ENCODE peak calls at places on chromosomes 12 and 14, in seven cellular contexts. Q is Karpas-422, M is sigmoid colon, D is AG09309, U is right lobe of liver, J is psoas muscle, X is skeletal muscle cell. T is an unnamed sample.

GRCh38 chr14:24372701-24373416 is 4.9 kb downstream of the NFATC4 start:
- DNase-seq in Q (no peak), M (no peak), D (no peak), U (no peak), J (peak), X (no peak), T (no peak)

GRCh38 chr12:42326466-42327226 is 679 bp downstream of the PPHLN1 start:
- DNase-seq in Q (peak), M (no peak), D (no peak), U (no peak), J (no peak), X (no peak), T (peak)

GRCh38 chr14:23095196-23096108 is at the start of gene C14orf119:
- DNase-seq in Q (peak), M (peak), D (peak), U (no peak), J (peak), X (peak), T (peak)

GRCh38 chr12:116164263-116164817 is 113.2 kb downstream of the MED13L start:
- DNase-seq in Q (no peak), M (no peak), D (no peak), U (no peak), J (no peak), X (no peak), T (no peak)

GRCh38 chr14:80215756-80216581 is 4.7 kb upstream of the DIO2 start:
- DNase-seq in Q (no peak), M (no peak), D (no peak), U (no peak), J (peak), X (peak), T (no peak)

GRCh38 chr12:67145692-67146091 is 123.5 kb upstream of the CAND1 start:
- DNase-seq in Q (no peak), M (no peak), D (no peak), U (no peak), J (no peak), X (no peak), T (no peak)

GRCh38 chr12:54991161-54991991 is 6.8 kb upstream of the TESPA1 start:
- DNase-seq in Q (peak), M (no peak), D (no peak), U (no peak), J (no peak), X (no peak), T (no peak)

GRCh38 chr14:25753130-25753529 is 703.2 kb upstream of the STXBP6 start:
- DNase-seq in Q (no peak), M (no peak), D (no peak), U (no peak), J (no peak), X (no peak), T (no peak)

GRCh38 chr14:35897616-35898111 is 71.5 kb downstream of the BRMS1L start:
- DNase-seq in Q (no peak), M (no peak), D (no peak), U (no peak), J (no peak), X (no peak), T (no peak)

GRCh38 chr12:64797156-64797555 is 27.3 kb upstream of the TBC1D30 start:
- DNase-seq in Q (no peak), M (no peak), D (no peak), U (no peak), J (no peak), X (no peak), T (no peak)

GRCh38 chr14:64708148-64709004 is 4.2 kb downstream of the PLEKHG3 start:
- DNase-seq in Q (no peak), M (peak), D (no peak), U (no peak), J (no peak), X (no peak), T (no peak)

GRCh38 chr12:63882844-63883243 is 38.3 kb downstream of the SRGAP1 start:
- DNase-seq in Q (no peak), M (no peak), D (no peak), U (no peak), J (no peak), X (peak), T (no peak)

GRCh38 chr14:89493877-89494634 is 77.0 kb upstream of the FOXN3 start:
- DNase-seq in Q (peak), M (no peak), D (no peak), U (peak), J (no peak), X (no peak), T (no peak)

GRCh38 chr14:106372870-106373657 is 846.7 kb downstream of the TMEM121 start:
- DNase-seq in Q (peak), M (no peak), D (no peak), U (peak), J (peak), X (no peak), T (no peak)

GRCh38 chr14:69997849-69998248 is 118.6 kb downstream of the SMOC1 start:
- DNase-seq in Q (no peak), M (no peak), D (no peak), U (no peak), J (no peak), X (peak), T (no peak)

GRCh38 chr14:65224799-65225198 is 122.5 kb upstream of the MAX start:
- DNase-seq in Q (no peak), M (no peak), D (no peak), U (no peak), J (no peak), X (no peak), T (no peak)

GRCh38 chr12:6373022-6373787 is 2.2 kb downstream of the SCNN1A start:
- DNase-seq in Q (no peak), M (peak), D (no peak), U (peak), J (no peak), X (no peak), T (no peak)

GRCh38 chr12:20361416-20361815 is 6.9 kb upstream of the PDE3A start:
- DNase-seq in Q (no peak), M (no peak), D (no peak), U (no peak), J (peak), X (no peak), T (no peak)

GRCh38 chr14:92651793-92652382 is 96.5 kb downstream of the LGMN start:
- DNase-seq in Q (no peak), M (peak), D (no peak), U (peak), J (peak), X (no peak), T (no peak)

GRCh38 chr14:37588667-37588955 is 6.4 kb downstream of the FOXA1 start:
- DNase-seq in Q (no peak), M (no peak), D (no peak), U (no peak), J (no peak), X (no peak), T (no peak)

GRCh38 chr14:30223966-30224365 is 296.3 kb upstream of the PRKD1 start:
- DNase-seq in Q (no peak), M (no peak), D (no peak), U (peak), J (no peak), X (no peak), T (no peak)

GRCh38 chr12:92440072-92440471 is 262.7 kb upstream of the PLEKHG7 start:
- DNase-seq in Q (no peak), M (no peak), D (no peak), U (no peak), J (no peak), X (no peak), T (no peak)

GRCh38 chr12:132812631-132813305 is 15.9 kb downstream of the GOLGA3 start:
- DNase-seq in Q (no peak), M (no peak), D (peak), U (no peak), J (no peak), X (no peak), T (no peak)

GRCh38 chr12:13386269-13387039 is 189.9 kb downstream of the EMP1 start:
- DNase-seq in Q (no peak), M (no peak), D (no peak), U (no peak), J (no peak), X (no peak), T (no peak)

GRCh38 chr14:56949828-56950227 is 139.5 kb upstream of the OTX2 start:
- DNase-seq in Q (no peak), M (no peak), D (no peak), U (no peak), J (no peak), X (no peak), T (no peak)

GRCh38 chr12:101877816-101878811 is 734 bp downstream of the DRAM1 start:
- DNase-seq in Q (no peak), M (peak), D (no peak), U (peak), J (peak), X (no peak), T (no peak)

GRCh38 chr12:96257550-96258392 is 63.6 kb downstream of the ELK3 start:
- DNase-seq in Q (no peak), M (no peak), D (no peak), U (no peak), J (no peak), X (no peak), T (no peak)

GRCh38 chr12:50488801-50489200 is 16.0 kb upstream of the DIP2B start:
- DNase-seq in Q (no peak), M (no peak), D (no peak), U (no peak), J (no peak), X (no peak), T (no peak)

GRCh38 chr12:28191018-28191595 is 851 bp downstream of the CCDC91 start:
- DNase-seq in Q (peak), M (no peak), D (no peak), U (no peak), J (no peak), X (peak), T (no peak)

GRCh38 chr12:80412343-80412953 is 31.6 kb upstream of the PTPRQ start:
- DNase-seq in Q (peak), M (no peak), D (peak), U (no peak), J (no peak), X (peak), T (no peak)

GRCh38 chr12:55820679-55821078 is 2.8 kb downstream of the ORMDL2 start:
- DNase-seq in Q (no peak), M (no peak), D (no peak), U (no peak), J (no peak), X (no peak), T (no peak)

GRCh38 chr12:31323466-31324115 is 2.4 kb downstream of the SINHCAF start:
- DNase-seq in Q (peak), M (peak), D (no peak), U (peak), J (no peak), X (no peak), T (no peak)
- H3K4me3 ChIP-seq in Q (peak), M (peak), D (peak), U (peak), J (peak), X (peak), T (peak)

DNA sequence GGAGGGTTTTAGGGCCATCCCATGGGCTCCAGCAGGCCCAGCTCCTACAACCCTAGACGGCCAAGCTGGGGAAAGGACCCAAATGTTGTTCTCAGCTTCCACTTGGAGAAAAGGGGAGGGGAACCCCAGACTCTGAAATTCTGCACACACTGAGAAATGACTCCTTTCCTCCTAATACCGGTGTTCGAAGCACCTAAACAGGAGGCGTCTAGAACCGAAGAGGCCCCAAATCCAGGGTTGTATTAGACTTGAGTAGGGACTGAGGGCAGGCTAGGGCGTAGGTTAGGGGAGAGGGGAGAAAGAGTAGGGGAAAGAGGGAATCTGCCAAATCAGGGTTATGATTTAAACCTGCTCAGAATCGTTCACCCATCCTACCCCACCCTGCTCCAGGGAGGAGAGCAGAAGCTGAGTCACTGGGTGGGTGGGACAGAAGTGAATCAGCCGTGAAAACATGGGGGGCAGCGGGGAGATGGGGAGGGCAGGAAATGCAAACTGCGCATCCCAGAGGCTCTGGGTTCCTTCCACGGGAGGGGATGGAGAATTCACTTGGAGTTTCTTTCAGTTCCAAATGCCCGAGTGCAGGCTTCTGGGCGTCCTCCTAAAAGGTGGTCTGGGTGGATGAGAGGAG is 1.0 kb downstream of the IGFBP6 start:
- DNase-seq in Q (no peak), M (peak), D (no peak), U (no peak), J (peak), X (peak), T (peak)
- H3K4me3 ChIP-seq in Q (peak), M (peak), D (peak), U (no peak), J (peak), X (peak), T (peak)

GRCh38 chr12:114476159-114476558 is 70.2 kb upstream of the TBX5 start:
- DNase-seq in Q (no peak), M (no peak), D (no peak), U (no peak), J (no peak), X (no peak), T (no peak)

GRCh38 chr12:114480309-114481199 is 74.6 kb upstream of the TBX5 start:
- DNase-seq in Q (no peak), M (no peak), D (no peak), U (no peak), J (no peak), X (peak), T (no peak)

GRCh38 chr12:114478891-114479290 is 72.9 kb upstream of the TBX5 start:
- DNase-seq in Q (no peak), M (no peak), D (no peak), U (no peak), J (no peak), X (no peak), T (no peak)

GRCh38 chr12:114481200-114481535 is 75.2 kb upstream of the TBX5 start:
- DNase-seq in Q (no peak), M (no peak), D (no peak), U (no peak), J (no peak), X (no peak), T (no peak)

GRCh38 chr12:114479831-114480230 is 73.9 kb upstream of the TBX5 start:
- DNase-seq in Q (no peak), M (no peak), D (no peak), U (no peak), J (no peak), X (no peak), T (no peak)
- H3K4me3 ChIP-seq in Q (no peak), M (peak), D (peak), U (no peak), J (no peak), X (peak), T (peak)

DNA sequence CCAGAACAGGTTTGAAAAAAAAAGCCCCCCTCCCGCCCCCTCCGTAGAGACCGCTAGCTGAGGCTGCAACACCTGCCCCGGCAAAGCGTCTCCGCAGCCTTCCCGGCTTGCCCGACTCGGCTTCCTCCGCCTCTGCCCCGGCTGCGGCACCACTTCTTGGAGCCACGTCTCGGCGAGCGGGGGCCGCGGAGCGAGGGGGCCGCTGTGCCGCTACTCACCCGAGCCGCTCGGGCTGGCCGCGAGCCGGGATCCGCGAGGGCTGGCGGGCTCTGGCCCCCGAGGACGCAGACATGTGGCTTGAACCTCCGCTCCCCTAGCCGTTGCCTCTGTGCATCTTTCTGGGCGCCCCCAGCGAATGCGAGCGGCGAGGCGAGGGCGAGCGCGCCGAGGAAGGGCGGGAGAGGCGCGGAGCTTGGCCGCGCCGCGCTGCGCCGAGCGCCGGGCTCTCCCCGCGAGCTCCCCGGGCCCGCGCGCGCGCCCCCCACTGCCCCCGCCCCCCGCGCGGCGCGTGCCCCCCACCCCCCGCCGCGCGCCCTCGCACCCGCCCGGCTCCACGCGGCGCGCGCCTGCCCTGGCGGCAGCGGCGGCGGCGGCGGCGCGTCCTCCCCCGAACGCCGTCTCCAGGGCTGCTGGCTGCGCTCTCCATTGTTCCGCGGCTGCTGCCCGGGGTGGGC is 249.5 kb downstream of the APAF1 start:
- DNase-seq in Q (no peak), M (no peak), D (no peak), U (no peak), J (no peak), X (no peak), T (no peak)
- H3K4me3 ChIP-seq in Q (no peak), M (peak), D (no peak), U (no peak), J (peak), X (peak), T (no peak)

DNA sequence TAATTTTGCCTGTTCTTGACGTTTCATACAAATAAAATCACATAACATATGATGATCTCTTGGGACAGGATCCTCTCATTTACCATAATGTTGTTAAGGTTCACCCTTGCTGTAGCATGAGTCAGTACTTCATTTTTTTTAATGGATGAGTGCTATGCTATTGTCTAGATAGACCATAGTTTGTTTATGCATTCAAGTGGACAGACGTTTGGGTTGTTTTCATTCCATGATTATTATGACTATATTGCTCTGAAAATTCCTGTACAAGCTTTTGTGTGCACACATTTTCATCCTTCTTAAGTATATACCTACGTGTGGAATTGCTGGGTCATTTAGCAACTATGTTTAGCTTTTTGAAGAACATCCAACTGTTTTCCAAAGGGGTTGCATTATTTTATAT is 325.6 kb upstream of the TMEM132C start:
- DNase-seq in Q (no peak), M (no peak), D (no peak), U (no peak), J (no peak), X (no peak), T (no peak)
- H3K4me3 ChIP-seq in Q (no peak), M (no peak), D (no peak), U (no peak), J (no peak), X (no peak), T (no peak)

T was measured in AG04449.